ENCODE peak calls at places on chromosome 17, in five cellular contexts. Y, M, D, R and U are unnamed samples.

GRCh38 chr17:66538776-66539175 is 236.4 kb downstream of the PRKCA start:
- DNase-seq in Y (no peak), M (no peak), D (no peak), R (no peak), U (no peak)

GRCh38 chr17:67785526-67785925 is 39.8 kb upstream of the BPTF start:
- DNase-seq in Y (no peak), M (no peak), D (no peak), R (no peak), U (no peak)

GRCh38 chr17:82235775-82236141 is 6.9 kb downstream of the SLC16A3 start:
- DNase-seq in Y (no peak), M (peak; percentile 85), D (no peak), R (no peak), U (no peak)

GRCh38 chr17:45895304-45895968 is 1.1 kb downstream of the MAPT start:
- DNase-seq in Y (peak; percentile 14), M (no peak), D (no peak), R (no peak), U (peak; percentile 24)

GRCh38 chr17:1792495-1793446 is 30.9 kb downstream of the SERPINF1 start:
- DNase-seq in Y (no peak), M (peak; percentile 25), D (no peak), R (no peak), U (no peak)

GRCh38 chr17:47254403-47254943 is 846 bp downstream of the ITGB3 start:
- DNase-seq in Y (no peak), M (no peak), D (no peak), R (no peak), U (no peak)

GRCh38 chr17:63094636-63095035 is 128.6 kb downstream of the TANC2 start:
- DNase-seq in Y (no peak), M (no peak), D (no peak), R (no peak), U (no peak)

GRCh38 chr17:19762515-19762961 is 14.4 kb upstream of the ALDH3A1 start:
- DNase-seq in Y (peak; percentile 71), M (peak; percentile 87), D (no peak), R (no peak), U (no peak)

GRCh38 chr17:39027440-39028035 is 60.3 kb upstream of the FBXO47 start:
- DNase-seq in Y (no peak), M (no peak), D (no peak), R (no peak), U (no peak)

GRCh38 chr17:78897639-78897996 is 5.4 kb downstream of the CEP295NL start:
- DNase-seq in Y (no peak), M (no peak), D (no peak), R (no peak), U (no peak)

GRCh38 chr17:51734462-51734861 is 424.1 kb downstream of the CA10 start:
- DNase-seq in Y (no peak), M (no peak), D (no peak), R (no peak), U (no peak)

GRCh38 chr17:65130829-65131228 is 6.3 kb upstream of the RGS9 start:
- DNase-seq in Y (no peak), M (no peak), D (no peak), R (no peak), U (no peak)

GRCh38 chr17:57767561-57767960 is 22.5 kb upstream of the CCDC182 start:
- DNase-seq in Y (no peak), M (no peak), D (no peak), R (no peak), U (no peak)

GRCh38 chr17:68387485-68387884 is 69.8 kb downstream of the WIPI1 start:
- DNase-seq in Y (no peak), M (no peak), D (no peak), R (no peak), U (no peak)

GRCh38 chr17:50396261-50397110 is 837 bp downstream of the LRRC59 start:
- DNase-seq in Y (peak; percentile 54), M (no peak), D (no peak), R (no peak), U (no peak)

GRCh38 chr17:79461041-79461440 is 149.8 kb downstream of the RBFOX3 start:
- DNase-seq in Y (no peak), M (no peak), D (no peak), R (no peak), U (no peak)

GRCh38 chr17:4949321-4950074 is 1.2 kb upstream of the PFN1 start:
- DNase-seq in Y (peak; percentile 42), M (peak; percentile 94), D (no peak), R (peak; percentile 77), U (no peak)

GRCh38 chr17:4951486-4951885 is 567 bp downstream of the ENO3 start:
- DNase-seq in Y (no peak), M (no peak), D (no peak), R (no peak), U (no peak)

GRCh38 chr17:4948997-4949320 is 629 bp upstream of the PFN1 start:
- DNase-seq in Y (peak; percentile 88), M (peak; percentile 96), D (no peak), R (peak; percentile 84), U (no peak)

GRCh38 chr17:4950757-4951204 is at the start of gene ENO3:
- DNase-seq in Y (no peak), M (no peak), D (no peak), R (no peak), U (no peak)

DNA sequence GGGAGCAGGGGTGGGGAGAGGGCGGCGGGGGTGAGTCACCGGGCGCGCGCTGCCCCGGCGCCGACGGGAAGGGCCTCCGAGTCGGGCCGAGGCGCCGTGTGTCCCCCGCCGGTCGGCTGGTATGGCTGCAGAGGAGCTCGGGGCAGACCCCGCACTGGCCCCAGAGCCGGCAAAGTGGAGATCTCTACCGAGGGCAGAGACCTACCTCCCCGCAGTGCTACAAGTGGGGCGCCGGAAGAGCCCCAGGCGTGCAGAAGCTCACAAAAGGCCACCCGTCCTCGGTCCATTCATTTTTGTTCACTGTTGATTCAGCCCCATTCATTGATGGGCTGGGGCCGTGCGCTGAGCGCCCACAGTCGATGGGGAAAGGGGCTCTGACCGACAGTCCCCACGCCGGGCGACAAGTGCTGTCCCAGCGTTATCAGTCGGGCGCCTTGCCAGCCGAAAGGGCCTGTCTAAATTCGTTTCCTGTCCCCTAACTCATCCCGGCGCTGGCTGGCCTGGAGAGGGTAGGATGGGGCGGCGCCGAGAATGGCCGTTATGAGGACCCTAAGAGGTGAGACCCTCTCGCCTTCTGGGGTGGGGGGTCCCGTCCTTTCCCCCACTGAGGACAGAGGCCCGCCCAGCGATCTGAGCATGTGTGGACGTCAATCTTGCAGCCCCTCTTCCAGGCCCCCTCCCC is 703 bp upstream of the ENO3 start:
- DNase-seq in Y (peak; percentile 38), M (peak; percentile 89), D (no peak), R (no peak), U (no peak)
- TF ChIP-seq POLR2AphosphoS5 in Y (no peak), M (no peak), D (peak; percentile 72), R (no peak), U (no peak)

GRCh38 chr17:10127819-10128375 is 70.5 kb downstream of the GAS7 start:
- DNase-seq in Y (no peak), M (peak; percentile 85), D (no peak), R (no peak), U (no peak)
- TF ChIP-seq POLR2AphosphoS5 in Y (no peak), M (peak; percentile 62), D (no peak), R (no peak), U (no peak)

DNA sequence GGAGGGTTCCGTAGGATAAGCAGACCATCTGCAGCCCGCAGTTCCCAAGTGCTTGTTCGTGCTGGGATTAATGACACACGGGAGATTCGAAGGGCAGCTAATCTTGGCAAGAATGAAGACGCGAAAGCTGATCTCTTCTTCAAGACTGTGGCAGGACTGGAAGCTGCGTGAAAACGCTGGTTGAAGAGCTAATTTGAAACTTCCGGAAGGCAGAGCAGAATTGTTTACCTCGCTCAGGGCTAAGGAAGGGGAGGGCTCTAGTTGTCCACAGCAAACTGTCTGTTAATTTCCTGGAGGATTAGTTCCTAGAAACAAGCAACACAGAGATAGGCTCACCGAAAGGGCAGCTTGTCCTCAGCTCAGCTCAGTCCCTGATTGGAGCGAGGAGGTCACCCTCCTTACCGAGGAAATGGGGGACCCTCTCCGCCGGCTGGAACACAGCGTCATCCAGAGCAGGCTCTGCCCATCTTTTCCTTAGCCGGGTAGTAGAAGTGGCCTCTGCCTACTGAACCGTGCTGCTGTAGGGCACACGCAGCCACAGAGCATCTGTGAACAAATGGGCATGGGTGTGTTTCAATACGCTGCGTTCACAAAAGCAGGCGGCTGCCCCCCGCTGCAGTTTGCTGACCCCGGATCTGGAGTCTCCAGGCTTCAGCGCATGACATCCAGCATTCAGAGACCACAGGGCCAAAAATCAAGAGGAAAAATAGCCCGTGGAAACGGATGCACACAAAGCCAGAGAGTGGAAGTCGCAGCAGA is 16.7 kb upstream of the BAIAP2 start:
- DNase-seq in Y (peak; percentile 65), M (peak; percentile 79), D (peak; percentile 4), R (peak; percentile 29), U (no peak)
- TF ChIP-seq POLR2AphosphoS5 in Y (peak; percentile 25), M (peak; percentile 66), D (peak; percentile 31), R (no peak), U (no peak)

GRCh38 chr17:16593356-16594102 is 24.5 kb upstream of the ZNF287 start:
- DNase-seq in Y (no peak), M (no peak), D (no peak), R (no peak), U (no peak)

GRCh38 chr17:16583781-16584180 is 14.8 kb upstream of the ZNF287 start:
- DNase-seq in Y (no peak), M (no peak), D (no peak), R (no peak), U (no peak)

GRCh38 chr17:16585796-16586195 is 16.8 kb upstream of the ZNF287 start:
- DNase-seq in Y (no peak), M (no peak), D (no peak), R (no peak), U (no peak)

GRCh38 chr17:16584273-16584995 is 15.4 kb upstream of the ZNF287 start:
- DNase-seq in Y (peak; percentile 89), M (peak; percentile 95), D (peak; percentile 17), R (peak; percentile 66), U (no peak)

DNA sequence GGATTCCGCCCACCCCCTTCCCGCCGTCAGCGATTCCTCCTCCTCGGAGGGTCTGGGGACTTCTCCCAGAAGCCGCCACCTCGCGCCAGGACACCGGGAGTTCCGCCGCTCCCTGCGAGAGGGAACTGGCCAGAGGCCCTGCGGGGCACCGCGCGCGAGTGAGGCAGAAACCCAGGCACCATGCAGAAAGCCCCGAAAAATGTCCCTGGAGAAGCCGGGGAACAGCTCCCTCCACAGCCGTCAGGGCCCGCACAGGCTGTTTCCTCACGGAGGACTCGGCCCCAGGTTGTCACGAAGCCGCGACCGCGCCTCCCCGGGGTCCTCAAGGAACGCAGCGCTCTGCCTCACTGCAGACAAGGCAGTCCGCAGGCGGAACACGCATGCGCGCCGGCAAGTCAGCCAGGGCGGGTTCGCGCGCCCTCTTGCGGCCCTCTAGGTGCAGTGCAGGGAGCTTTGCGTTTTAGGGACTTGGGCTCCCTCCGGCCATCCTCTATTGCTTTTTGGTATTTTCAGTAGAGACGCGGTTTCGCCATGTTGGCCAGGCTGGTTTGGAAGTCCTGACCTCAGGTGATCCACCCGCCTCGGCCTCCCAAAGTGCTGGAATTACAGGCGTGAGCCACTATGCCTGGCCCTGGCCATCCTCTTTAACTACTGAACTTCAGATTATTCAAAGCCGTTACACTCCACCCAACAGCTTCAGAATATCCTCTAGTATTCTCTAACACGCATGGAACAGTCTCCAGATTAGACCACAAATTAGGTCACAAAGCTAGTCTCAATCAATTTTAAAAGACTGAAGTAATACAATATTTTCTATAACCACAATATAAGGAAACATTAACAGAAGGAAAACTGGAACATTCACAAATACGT is 20.3 kb upstream of the ZNF287 start:
- DNase-seq in Y (peak; percentile 87), M (peak; percentile 99), D (peak; percentile 28), R (peak; percentile 92), U (no peak)
- TF ChIP-seq POLR2AphosphoS5 in Y (no peak), M (peak; percentile 77), D (no peak), R (no peak), U (no peak)

GRCh38 chr17:20999044-20999573 is 43.7 kb downstream of the USP22 start:
- DNase-seq in Y (no peak), M (peak; percentile 75), D (no peak), R (no peak), U (no peak)
- TF ChIP-seq POLR2AphosphoS5 in Y (no peak), M (peak; percentile 46), D (no peak), R (no peak), U (no peak)